ENCODE peak calls at places on chromosomes 12 and 14, in ten cellular contexts. A is substantia nigra; J is ELR; R is stimulated activated CD8-positive, alpha-beta memory T cell treated with anti-CD3 and anti-CD28 coated beads, Interleukin-12 subunit alpha, Interleukin-12 subunit beta, amount 100 ng/mL, for 4 hours; Y is nucleus accumbens; O is PC-9; X is HT1080; Z is stimulated activated CD4-positive, alpha-beta T cell treated with anti-CD3 and anti-CD28 coated beads, TNF-alpha, amount 100 ng/mL, for 4 hours; K is NCI-H226; P is fibroblast of gingiva. D is an unnamed sample.

GRCh38 chr12:34389378-34390170 is 367.3 kb downstream of the ALG10 start:
- DNase-seq in A (no peak), J (no peak), R (no peak), Y (no peak), O (no peak), X (no peak), Z (no peak), K (no peak), P (no peak), D (no peak)

GRCh38 chr14:100531152-100531551 is 56.1 kb downstream of the BEGAIN start:
- DNase-seq in A (no peak), J (no peak), R (no peak), Y (no peak), O (no peak), X (no peak), Z (no peak), K (no peak), P (no peak), D (peak)

GRCh38 chr14:104876251-104876699 is 11.2 kb downstream of the CEP170B start:
- DNase-seq in A (no peak), J (peak), R (no peak), Y (no peak), O (no peak), X (no peak), Z (no peak), K (peak), P (no peak), D (no peak)

GRCh38 chr14:89293349-89293916 is 123.6 kb downstream of the FOXN3 start:
- DNase-seq in A (no peak), J (no peak), R (no peak), Y (no peak), O (no peak), X (no peak), Z (no peak), K (no peak), P (no peak), D (no peak)

GRCh38 chr14:90857866-90858265 is 41.6 kb upstream of the TTC7B start:
- DNase-seq in A (no peak), J (no peak), R (no peak), Y (no peak), O (no peak), X (no peak), Z (no peak), K (no peak), P (no peak), D (peak)

GRCh38 chr12:107514887-107515445 is 170.6 kb upstream of the PWP1 start:
- DNase-seq in A (no peak), J (peak), R (no peak), Y (no peak), O (no peak), X (no peak), Z (no peak), K (peak), P (peak), D (no peak)

GRCh38 chr12:121085842-121086353 is 46.8 kb upstream of the P2RX7 start:
- DNase-seq in A (no peak), J (no peak), R (no peak), Y (no peak), O (no peak), X (no peak), Z (no peak), K (no peak), P (no peak), D (no peak)

GRCh38 chr14:21026988-21027315 is 2.1 kb upstream of the NDRG2 start:
- DNase-seq in A (no peak), J (no peak), R (no peak), Y (no peak), O (no peak), X (no peak), Z (no peak), K (no peak), P (no peak), D (no peak)

GRCh38 chr14:104636131-104636530 is 31.6 kb upstream of the TMEM179 start:
- DNase-seq in A (no peak), J (no peak), R (no peak), Y (no peak), O (no peak), X (no peak), Z (no peak), K (no peak), P (no peak), D (no peak)

GRCh38 chr12:32499048-32499447 is 99.7 kb downstream of the FGD4 start:
- DNase-seq in A (no peak), J (no peak), R (no peak), Y (no peak), O (no peak), X (peak), Z (no peak), K (no peak), P (no peak), D (no peak)

GRCh38 chr14:58907803-58908202 is 270.0 kb downstream of the DACT1 start:
- DNase-seq in A (no peak), J (no peak), R (no peak), Y (no peak), O (no peak), X (peak), Z (no peak), K (no peak), P (no peak), D (no peak)

GRCh38 chr14:29236401-29236800 is 469.8 kb downstream of the FOXG1 start:
- DNase-seq in A (no peak), J (peak), R (no peak), Y (no peak), O (no peak), X (no peak), Z (no peak), K (no peak), P (no peak), D (no peak)

GRCh38 chr14:106585692-106586091 is 1059.3 kb downstream of the TMEM121 start:
- DNase-seq in A (no peak), J (no peak), R (no peak), Y (no peak), O (no peak), X (no peak), Z (no peak), K (no peak), P (no peak), D (no peak)

GRCh38 chr12:47844264-47845020 is 24.7 kb upstream of the HDAC7 start:
- DNase-seq in A (no peak), J (no peak), R (no peak), Y (no peak), O (no peak), X (no peak), Z (no peak), K (no peak), P (peak), D (no peak)

GRCh38 chr12:132285991-132286681 is 43.3 kb downstream of the GALNT9 start:
- DNase-seq in A (no peak), J (peak), R (no peak), Y (no peak), O (peak), X (no peak), Z (no peak), K (peak), P (no peak), D (no peak)

GRCh38 chr14:52124791-52125661 is 56.2 kb upstream of the NID2 start:
- DNase-seq in A (no peak), J (peak), R (no peak), Y (peak), O (peak), X (peak), Z (no peak), K (peak), P (peak), D (no peak)

GRCh38 chr14:37650356-37651037 is 55.1 kb downstream of the TTC6 start:
- DNase-seq in A (no peak), J (no peak), R (no peak), Y (no peak), O (peak), X (no peak), Z (no peak), K (no peak), P (no peak), D (no peak)

GRCh38 chr12:92879698-92880322 is 49.3 kb downstream of the EEA1 start:
- DNase-seq in A (no peak), J (no peak), R (no peak), Y (no peak), O (no peak), X (no peak), Z (no peak), K (no peak), P (no peak), D (no peak)

GRCh38 chr12:104669057-104669770 is 212.5 kb downstream of the CHST11 start:
- DNase-seq in A (peak), J (no peak), R (no peak), Y (peak), O (no peak), X (no peak), Z (no peak), K (no peak), P (peak), D (no peak)

GRCh38 chr14:31418440-31418839 is 1.9 kb downstream of the HEATR5A start:
- DNase-seq in A (no peak), J (no peak), R (no peak), Y (no peak), O (no peak), X (no peak), Z (no peak), K (no peak), P (no peak), D (no peak)

D was measured in stimulated activated effector memory CD8-positive, alpha-beta T cell treated with anti-CD3 and anti-CD28 coated beads, Interleukin-12 subunit alpha, Interleukin-12 subunit beta, amount 100 ng/mL, for 72 hours.